ENCODE peak calls at places on chromosome 19, in eight cellular contexts. T is activated CD8-positive, alpha-beta memory T cell treated with anti-CD3 and anti-CD28 coated beads, Interleukin-2, amount 50 U/mL, for 4 hours; S is T-helper 9 cell; V is activated T-cell treated with anti-CD3 and anti-CD28 coated beads for 1 hour; M is NCI-H2227 treated with DMSO at 0.1 percent for 48 hours; Z is AG10803; X is AG08396; U is C1 segment of cervical spinal cord. C is an unnamed sample.

GRCh38 chr19:56746367-56746766 is 74.8 kb upstream of the ZNF835 start:
- DNase-seq in T (no peak), S (no peak), V (no peak), M (no peak), Z (no peak), X (no peak), U (no peak), C (no peak)

GRCh38 chr19:40594657-40595077 is 6.5 kb upstream of the LTBP4 start:
- DNase-seq in T (no peak), S (no peak), V (no peak), M (peak), Z (no peak), X (peak), U (no peak), C (no peak)

GRCh38 chr19:13841339-13842293 is 35.3 kb upstream of the NANOS3 start:
- DNase-seq in T (peak), S (peak), V (no peak), M (no peak), Z (peak), X (peak), U (no peak), C (peak)

GRCh38 chr19:7224205-7224833 is 69.9 kb downstream of the INSR start:
- DNase-seq in T (no peak), S (no peak), V (no peak), M (no peak), Z (peak), X (peak), U (no peak), C (no peak)

GRCh38 chr19:57056972-57057371 is 62.8 kb upstream of the USP29 start:
- DNase-seq in T (no peak), S (no peak), V (no peak), M (peak), Z (no peak), X (peak), U (no peak), C (no peak)

GRCh38 chr19:55681131-55682087 is 6.4 kb downstream of the EPN1 start:
- DNase-seq in T (no peak), S (no peak), V (no peak), M (no peak), Z (peak), X (no peak), U (no peak), C (no peak)

GRCh38 chr19:4831351-4832340 is at the start of gene TICAM1:
- DNase-seq in T (peak), S (peak), V (peak), M (no peak), Z (peak), X (peak), U (peak), C (peak)

GRCh38 chr19:15331419-15332310 is 674 bp downstream of the BRD4 start:
- DNase-seq in T (peak), S (peak), V (peak), M (no peak), Z (peak), X (peak), U (peak), C (peak)

GRCh38 chr19:51016798-51017683 is 2.5 kb downstream of the KLK10 start:
- DNase-seq in T (peak), S (peak), V (peak), M (peak), Z (peak), X (peak), U (peak), C (peak)

GRCh38 chr19:18428837-18429674 is 8.9 kb downstream of the ISYNA1 start:
- DNase-seq in T (peak), S (peak), V (peak), M (peak), Z (peak), X (peak), U (no peak), C (peak)

GRCh38 chr19:4369109-4369887 is 25.9 kb downstream of the MPND start:
- DNase-seq in T (peak), S (peak), V (peak), M (no peak), Z (peak), X (peak), U (no peak), C (no peak)

GRCh38 chr19:35216833-35217707 is 11.5 kb downstream of the FAM187B start:
- DNase-seq in T (peak), S (no peak), V (peak), M (no peak), Z (no peak), X (no peak), U (no peak), C (peak)

GRCh38 chr19:56138069-56138468 is 3.0 kb upstream of the ZNF444 start:
- DNase-seq in T (no peak), S (no peak), V (no peak), M (no peak), Z (no peak), X (no peak), U (no peak), C (no peak)

GRCh38 chr19:44051654-44052402 is at the start of gene ZNF223:
- DNase-seq in T (peak), S (peak), V (peak), M (peak), Z (peak), X (peak), U (peak), C (peak)

GRCh38 chr19:4425531-4425930 is 23.1 kb downstream of the CHAF1A start:
- DNase-seq in T (no peak), S (no peak), V (no peak), M (no peak), Z (peak), X (peak), U (no peak), C (no peak)

GRCh38 chr19:1169921-1170885 is 3.9 kb downstream of the SBNO2 start:
- DNase-seq in T (no peak), S (no peak), V (no peak), M (no peak), Z (peak), X (peak), U (no peak), C (no peak)

GRCh38 chr19:47228937-47229673 is 1.9 kb downstream of the BBC3 start:
- DNase-seq in T (peak), S (peak), V (no peak), M (no peak), Z (peak), X (no peak), U (no peak), C (peak)

GRCh38 chr19:37778613-37779138 is 710 bp downstream of the ZNF573 start:
- DNase-seq in T (no peak), S (no peak), V (no peak), M (no peak), Z (peak), X (peak), U (no peak), C (peak)

GRCh38 chr19:45474941-45475516 is 7.2 kb downstream of the FOSB start:
- DNase-seq in T (no peak), S (no peak), V (peak), M (no peak), Z (peak), X (no peak), U (no peak), C (peak)

GRCh38 chr19:13843104-13843921 is 33.6 kb upstream of the NANOS3 start:
- DNase-seq in T (no peak), S (no peak), V (no peak), M (no peak), Z (peak), X (peak), U (no peak), C (peak)

GRCh38 chr19:17605761-17606745 is 50.6 kb downstream of the COLGALT1 start:
- DNase-seq in T (peak), S (peak), V (peak), M (no peak), Z (peak), X (peak), U (no peak), C (peak)

GRCh38 chr19:14565298-14565679 is 6.6 kb downstream of the NDUFB7 start:
- DNase-seq in T (no peak), S (no peak), V (no peak), M (no peak), Z (no peak), X (no peak), U (no peak), C (no peak)

GRCh38 chr19:35843676-35844481 is 8.4 kb downstream of the NPHS1 start:
- DNase-seq in T (no peak), S (no peak), V (no peak), M (peak), Z (no peak), X (no peak), U (no peak), C (peak)

C was measured in NCI-H69.